ENCODE peak calls at places on chromosomes 7 and 10, in four cellular contexts. N is Calu3, M is RWPE1, F is cardiac fibroblast. E is an unnamed sample.

GRCh38 chr7:142801601-142802295 is 31.0 kb downstream of the PRSS2 start:
- DNase-seq in N (no peak), M (no peak), F (no peak), E (no peak)

GRCh38 chr10:14032406-14032998 is 298.2 kb downstream of the FRMD4A start:
- DNase-seq in N (peak), M (no peak), F (no peak), E (no peak)

GRCh38 chr10:93068411-93069244 is 5.1 kb upstream of the CYP26A1 start:
- DNase-seq in N (no peak), M (no peak), F (peak), E (peak)

GRCh38 chr7:99040104-99040958 is 103.6 kb downstream of the SMURF1 start:
- DNase-seq in N (peak), M (peak), F (peak), E (peak)

GRCh38 chr10:10589540-10589939 is 428.1 kb upstream of the CELF2 start:
- DNase-seq in N (peak), M (peak), F (peak), E (peak)

GRCh38 chr10:119421887-119422684 is 120.4 kb downstream of the RGS10 start:
- DNase-seq in N (no peak), M (no peak), F (peak), E (no peak)

GRCh38 chr10:131065673-131066331 is 245.7 kb downstream of the TCERG1L start:
- DNase-seq in N (no peak), M (no peak), F (no peak), E (no peak)

GRCh38 chr7:104643587-104644217 is 315.3 kb downstream of the LHFPL3 start:
- DNase-seq in N (peak), M (peak), F (peak), E (no peak)

GRCh38 chr7:26525413-26526287 is 234.0 kb downstream of the SNX10 start:
- DNase-seq in N (no peak), M (no peak), F (no peak), E (no peak)

GRCh38 chr7:78125884-78126283 is 327.3 kb downstream of the PHTF2 start:
- DNase-seq in N (no peak), M (no peak), F (no peak), E (no peak)

GRCh38 chr10:131043039-131043691 is 268.4 kb downstream of the TCERG1L start:
- DNase-seq in N (no peak), M (no peak), F (no peak), E (no peak)

GRCh38 chr7:152108359-152108758 is 82.9 kb downstream of the GALNT11 start:
- DNase-seq in N (no peak), M (peak), F (no peak), E (no peak)

GRCh38 chr10:132391372-132392020 is 5.5 kb upstream of the PWWP2B start:
- DNase-seq in N (no peak), M (no peak), F (no peak), E (no peak)

GRCh38 chr7:128884561-128885369 is 22.1 kb downstream of the ATP6V1F start:
- DNase-seq in N (no peak), M (no peak), F (no peak), E (no peak)

GRCh38 chr10:118563373-118563890 is 32.0 kb downstream of the PRLHR start:
- DNase-seq in N (no peak), M (no peak), F (no peak), E (no peak)

GRCh38 chr7:66604198-66604597 is 24.5 kb upstream of the KCTD7 start:
- DNase-seq in N (no peak), M (no peak), F (no peak), E (no peak)

GRCh38 chr7:47720141-47720906 is 138.4 kb upstream of the TNS3 start:
- DNase-seq in N (no peak), M (no peak), F (peak), E (peak)

GRCh38 chr10:114121031-114121430 is 53.0 kb downstream of the CCDC186 start:
- DNase-seq in N (no peak), M (no peak), F (no peak), E (no peak)
- TF ChIP-seq CTCF in N (no peak), M (no peak), F (no peak), E (no peak)

GRCh38 chr7:49001610-49002033 is 77.3 kb downstream of the CDC14C start:
- DNase-seq in N (peak), M (peak), F (peak), E (no peak)
- TF ChIP-seq CTCF in N (peak), M (peak), F (no peak), E (peak)

GRCh38 chr10:101014966-101015581 is 15.5 kb downstream of the LZTS2 start:
- DNase-seq in N (no peak), M (peak), F (peak), E (peak)

GRCh38 chr10:101012525-101013364 is 13.1 kb downstream of the LZTS2 start:
- DNase-seq in N (peak), M (peak), F (peak), E (peak)

GRCh38 chr10:101013365-101013825 is 13.8 kb downstream of the LZTS2 start:
- DNase-seq in N (no peak), M (no peak), F (no peak), E (no peak)

GRCh38 chr10:101015582-101015973 is 15.4 kb downstream of the PDZD7 start:
- DNase-seq in N (no peak), M (no peak), F (no peak), E (no peak)

GRCh38 chr10:101014230-101014884 is 14.7 kb downstream of the LZTS2 start:
- DNase-seq in N (peak), M (peak), F (peak), E (peak)
- TF ChIP-seq CTCF in N (peak), M (peak), F (peak), E (peak)

GRCh38 chr10:29736325-29737208 is 101.8 kb upstream of the SVIL start:
- DNase-seq in N (peak), M (peak), F (peak), E (peak)
- TF ChIP-seq CTCF in N (no peak), M (no peak), F (no peak), E (no peak)

DNA sequence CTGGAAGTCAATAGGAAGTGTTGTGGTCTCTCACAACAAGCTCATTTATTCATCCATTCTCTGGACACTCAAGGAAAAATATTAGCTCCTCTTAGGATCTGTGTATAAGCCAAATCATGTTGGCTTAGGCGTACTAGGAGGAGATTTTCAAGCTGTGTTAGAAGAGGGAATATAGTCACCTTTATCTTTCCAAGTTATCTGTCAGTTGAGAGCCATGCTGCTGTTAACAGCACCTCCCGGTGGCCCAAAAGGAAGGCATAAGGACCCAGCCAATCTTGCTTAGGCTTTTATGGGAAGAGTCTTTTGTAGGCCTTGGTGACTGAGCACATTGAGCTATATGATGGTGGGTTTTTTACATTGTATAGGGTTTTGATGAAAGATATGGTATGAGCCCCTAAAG is 220.0 kb downstream of the LRMDA start:
- DNase-seq in N (peak), M (no peak), F (no peak), E (no peak)
- TF ChIP-seq CTCF in N (no peak), M (no peak), F (peak), E (peak)

GRCh38 chr10:103147645-103148044 is 45.4 kb downstream of the NT5C2 start:
- DNase-seq in N (no peak), M (no peak), F (no peak), E (no peak)

GRCh38 chr10:103145046-103145445 is 48.0 kb downstream of the NT5C2 start:
- DNase-seq in N (no peak), M (no peak), F (peak), E (peak)

GRCh38 chr10:103144086-103144485 is 49.0 kb downstream of the NT5C2 start:
- DNase-seq in N (no peak), M (no peak), F (no peak), E (no peak)

GRCh38 chr10:103141950-103142349 is 51.1 kb downstream of the NT5C2 start:
- DNase-seq in N (no peak), M (no peak), F (no peak), E (no peak)

DNA sequence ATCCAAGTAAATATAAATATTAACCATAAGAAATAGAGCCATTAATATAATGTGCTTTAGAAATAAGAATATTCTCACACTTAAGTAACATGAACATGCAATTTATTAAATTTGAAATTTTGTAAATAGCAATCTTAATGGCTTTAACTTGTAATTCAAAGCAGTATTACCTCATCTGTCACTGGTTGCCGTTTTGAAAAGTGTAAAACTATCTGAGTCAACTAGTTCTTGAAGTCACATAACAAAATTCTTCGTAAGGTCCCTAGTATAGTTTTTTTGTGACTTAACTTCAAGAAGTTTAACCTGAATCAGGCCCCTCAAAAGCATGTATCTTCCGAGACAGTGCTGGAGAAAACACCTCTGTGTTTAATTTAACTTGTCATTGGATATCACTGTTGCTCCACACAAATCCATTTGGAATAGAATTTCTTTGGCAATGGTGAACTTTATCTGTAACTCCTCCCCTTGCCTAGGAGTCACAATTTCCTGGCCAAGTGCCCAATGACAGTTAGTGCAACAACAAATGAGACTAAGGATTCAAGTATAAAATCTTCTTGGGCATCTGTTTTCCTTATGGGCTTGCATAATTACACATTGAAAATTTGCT is 47.1 kb downstream of the NT5C2 start:
- DNase-seq in N (peak), M (peak), F (peak), E (peak)
- TF ChIP-seq CTCF in N (no peak), M (no peak), F (no peak), E (no peak)

DNA sequence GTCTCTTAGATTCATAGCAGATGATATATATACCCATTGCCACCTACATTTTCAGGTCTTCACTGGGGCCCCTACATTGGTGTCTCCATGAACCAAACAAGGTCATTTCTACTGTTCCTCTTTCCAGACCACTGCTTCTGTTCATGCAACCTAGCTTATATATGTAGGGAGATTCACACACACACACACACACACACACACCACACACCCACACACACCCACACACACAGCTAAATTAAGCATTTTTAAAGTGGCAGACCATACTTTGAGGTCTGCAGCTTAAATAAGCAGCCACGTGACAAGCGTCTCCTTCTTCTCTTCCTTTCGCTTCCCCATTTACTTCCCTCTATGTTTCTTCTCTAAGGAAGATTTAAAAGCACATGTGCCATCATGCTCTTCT is 70.0 kb upstream of the CC2D2B start:
- DNase-seq in N (no peak), M (no peak), F (no peak), E (no peak)
- TF ChIP-seq CTCF in N (no peak), M (no peak), F (no peak), E (no peak)